ENCODE peak calls at places on chromosomes 7 and 10, in seven cellular contexts. One of them, this sample, is unnamed.

GRCh38 chr10:102633282-102633681 is 11.0 kb upstream of the TRIM8 start:
- DNase-seq in cardiac muscle cell: peak
- DNase-seq in fibroblast of mammary gland: peak
- DNase-seq in HFF-Myc: no peak
- DNase-seq in tibial nerve: no peak
- DNase-seq in heart left ventricle: peak
- DNase-seq in A549: no peak
- DNase-seq in this sample: no peak

GRCh38 chr10:21398549-21399345 is 126.7 kb downstream of the SKIDA1 start:
- DNase-seq in cardiac muscle cell: no peak
- DNase-seq in fibroblast of mammary gland: peak
- DNase-seq in HFF-Myc: peak
- DNase-seq in tibial nerve: no peak
- DNase-seq in heart left ventricle: no peak
- DNase-seq in A549: peak
- DNase-seq in this sample: peak

GRCh38 chr7:111510584-111511378 is 51.5 kb downstream of the IMMP2L start:
- DNase-seq in cardiac muscle cell: no peak
- DNase-seq in fibroblast of mammary gland: no peak
- DNase-seq in HFF-Myc: no peak
- DNase-seq in tibial nerve: no peak
- DNase-seq in heart left ventricle: no peak
- DNase-seq in A549: no peak
- DNase-seq in this sample: no peak

GRCh38 chr7:107528461-107528860 is 35.3 kb downstream of the COG5 start:
- DNase-seq in cardiac muscle cell: no peak
- DNase-seq in fibroblast of mammary gland: peak
- DNase-seq in HFF-Myc: no peak
- DNase-seq in tibial nerve: no peak
- DNase-seq in heart left ventricle: no peak
- DNase-seq in A549: no peak
- DNase-seq in this sample: peak

GRCh38 chr7:132381742-132382472 is 194.4 kb downstream of the PLXNA4 start:
- DNase-seq in cardiac muscle cell: peak
- DNase-seq in fibroblast of mammary gland: no peak
- DNase-seq in HFF-Myc: no peak
- DNase-seq in tibial nerve: no peak
- DNase-seq in heart left ventricle: no peak
- DNase-seq in A549: no peak
- DNase-seq in this sample: no peak

GRCh38 chr7:64625114-64626082 is 40.5 kb upstream of the ZNF107 start:
- DNase-seq in cardiac muscle cell: no peak
- DNase-seq in fibroblast of mammary gland: no peak
- DNase-seq in HFF-Myc: no peak
- DNase-seq in tibial nerve: no peak
- DNase-seq in heart left ventricle: no peak
- DNase-seq in A549: no peak
- DNase-seq in this sample: no peak

GRCh38 chr7:100156331-100157068 is 2.0 kb downstream of the TRAPPC14 start:
- DNase-seq in cardiac muscle cell: no peak
- DNase-seq in fibroblast of mammary gland: no peak
- DNase-seq in HFF-Myc: no peak
- DNase-seq in tibial nerve: no peak
- DNase-seq in heart left ventricle: no peak
- DNase-seq in A549: no peak
- DNase-seq in this sample: no peak

GRCh38 chr7:15130666-15131541 is 228.4 kb upstream of the DGKB start:
- DNase-seq in cardiac muscle cell: no peak
- DNase-seq in fibroblast of mammary gland: peak
- DNase-seq in HFF-Myc: peak
- DNase-seq in tibial nerve: no peak
- DNase-seq in heart left ventricle: no peak
- DNase-seq in A549: peak
- DNase-seq in this sample: peak

GRCh38 chr7:50362712-50363282 is 58.3 kb downstream of the IKZF1 start:
- DNase-seq in cardiac muscle cell: no peak
- DNase-seq in fibroblast of mammary gland: no peak
- DNase-seq in HFF-Myc: no peak
- DNase-seq in tibial nerve: no peak
- DNase-seq in heart left ventricle: no peak
- DNase-seq in A549: no peak
- DNase-seq in this sample: no peak

GRCh38 chr7:129845178-129845971 is 107.4 kb downstream of the UBE2H start:
- DNase-seq in cardiac muscle cell: no peak
- DNase-seq in fibroblast of mammary gland: peak
- DNase-seq in HFF-Myc: peak
- DNase-seq in tibial nerve: no peak
- DNase-seq in heart left ventricle: no peak
- DNase-seq in A549: no peak
- DNase-seq in this sample: no peak

GRCh38 chr7:23246540-23246939 is at the start of gene GPNMB:
- DNase-seq in cardiac muscle cell: no peak
- DNase-seq in fibroblast of mammary gland: peak
- DNase-seq in HFF-Myc: peak
- DNase-seq in tibial nerve: peak
- DNase-seq in heart left ventricle: peak
- DNase-seq in A549: no peak
- DNase-seq in this sample: peak

DNA sequence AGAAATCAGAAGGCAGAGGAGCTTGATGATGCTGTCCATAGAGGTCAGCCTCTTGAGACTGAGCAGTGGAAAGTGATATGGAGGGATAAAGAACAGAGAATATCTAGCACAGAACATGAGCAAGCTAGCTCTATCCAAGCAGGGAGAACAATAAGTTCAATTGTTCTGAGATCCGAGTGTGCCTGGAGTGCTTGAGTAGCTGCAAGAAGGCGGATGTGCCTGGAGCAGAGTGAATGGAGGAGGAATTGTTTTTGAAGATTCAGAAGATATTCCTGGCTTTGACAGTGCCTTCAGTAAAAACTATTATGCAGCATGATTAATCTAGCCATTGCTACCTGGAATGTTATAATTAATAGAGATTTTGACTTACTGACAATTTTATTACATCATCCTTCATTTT is 302.7 kb downstream of the ADRA2A start:
- DNase-seq in cardiac muscle cell: no peak
- DNase-seq in fibroblast of mammary gland: no peak
- DNase-seq in HFF-Myc: no peak
- DNase-seq in tibial nerve: no peak
- DNase-seq in heart left ventricle: no peak
- DNase-seq in A549: no peak
- DNase-seq in this sample: no peak
- TF ChIP-seq CTCF in cardiac muscle cell: no peak
- TF ChIP-seq CTCF in fibroblast of mammary gland: no peak
- TF ChIP-seq CTCF in HFF-Myc: no peak
- TF ChIP-seq CTCF in tibial nerve: no peak
- TF ChIP-seq CTCF in heart left ventricle: no peak
- TF ChIP-seq CTCF in A549: no peak
- TF ChIP-seq CTCF in this sample: no peak

GRCh38 chr7:42642699-42643098 is 269.2 kb downstream of the C7orf25 start:
- DNase-seq in cardiac muscle cell: no peak
- DNase-seq in fibroblast of mammary gland: no peak
- DNase-seq in HFF-Myc: no peak
- DNase-seq in tibial nerve: no peak
- DNase-seq in heart left ventricle: no peak
- DNase-seq in A549: no peak
- DNase-seq in this sample: no peak

GRCh38 chr7:42645906-42646305 is 266.0 kb downstream of the C7orf25 start:
- DNase-seq in cardiac muscle cell: no peak
- DNase-seq in fibroblast of mammary gland: peak
- DNase-seq in HFF-Myc: no peak
- DNase-seq in tibial nerve: no peak
- DNase-seq in heart left ventricle: no peak
- DNase-seq in A549: no peak
- DNase-seq in this sample: no peak

DNA sequence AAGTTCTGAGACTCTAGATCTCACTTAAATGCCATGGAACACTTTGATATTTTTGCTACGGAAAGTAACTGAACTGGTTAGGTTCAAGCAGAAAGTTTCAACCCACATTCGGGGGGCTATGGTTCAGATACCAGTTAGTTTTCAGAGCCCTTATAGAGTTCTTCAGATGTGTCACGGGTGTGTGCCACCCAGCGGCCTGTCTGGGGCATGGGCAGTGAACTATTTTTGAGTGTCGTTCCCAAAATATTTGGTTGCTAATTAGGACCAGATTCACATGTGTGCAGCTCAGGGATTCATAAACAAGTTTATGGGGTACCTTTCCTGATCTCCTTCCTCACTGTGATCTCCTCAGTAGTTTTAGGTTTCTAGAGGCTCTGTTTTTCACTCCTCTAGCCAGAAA is 271.9 kb downstream of the C7orf25 start:
- DNase-seq in cardiac muscle cell: no peak
- DNase-seq in fibroblast of mammary gland: no peak
- DNase-seq in HFF-Myc: no peak
- DNase-seq in tibial nerve: no peak
- DNase-seq in heart left ventricle: no peak
- DNase-seq in A549: no peak
- DNase-seq in this sample: no peak
- TF ChIP-seq CTCF in cardiac muscle cell: no peak
- TF ChIP-seq CTCF in fibroblast of mammary gland: no peak
- TF ChIP-seq CTCF in HFF-Myc: peak
- TF ChIP-seq CTCF in tibial nerve: no peak
- TF ChIP-seq CTCF in heart left ventricle: no peak
- TF ChIP-seq CTCF in A549: no peak
- TF ChIP-seq CTCF in this sample: peak

DNA sequence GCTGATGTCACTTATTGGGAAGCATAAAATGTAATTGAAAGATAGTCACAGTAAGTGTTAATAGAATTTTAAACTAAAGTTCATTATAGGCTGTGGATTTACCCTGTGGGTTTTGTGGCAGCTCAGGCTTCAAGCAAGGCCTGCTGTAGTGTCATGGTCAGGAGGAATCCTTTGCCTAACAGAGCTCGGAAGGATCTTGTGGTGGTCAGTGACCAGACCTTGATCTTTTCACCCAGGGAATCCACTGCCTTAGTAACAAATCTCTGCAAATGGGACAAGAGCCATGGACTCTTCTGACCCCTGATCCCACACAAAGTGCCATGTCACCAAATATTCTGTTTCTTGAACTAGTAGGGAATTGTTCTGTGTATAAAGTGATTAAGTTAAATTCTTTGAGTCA is 20.6 kb upstream of the HDAC9 start:
- DNase-seq in cardiac muscle cell: no peak
- DNase-seq in fibroblast of mammary gland: no peak
- DNase-seq in HFF-Myc: no peak
- DNase-seq in tibial nerve: no peak
- DNase-seq in heart left ventricle: no peak
- DNase-seq in A549: no peak
- DNase-seq in this sample: no peak
- TF ChIP-seq CTCF in cardiac muscle cell: no peak
- TF ChIP-seq CTCF in fibroblast of mammary gland: no peak
- TF ChIP-seq CTCF in HFF-Myc: no peak
- TF ChIP-seq CTCF in tibial nerve: no peak
- TF ChIP-seq CTCF in heart left ventricle: no peak
- TF ChIP-seq CTCF in A549: no peak
- TF ChIP-seq CTCF in this sample: no peak

GRCh38 chr7:44858161-44858560 is 10.3 kb upstream of the H2AZ2 start:
- DNase-seq in cardiac muscle cell: no peak
- DNase-seq in fibroblast of mammary gland: no peak
- DNase-seq in HFF-Myc: no peak
- DNase-seq in tibial nerve: no peak
- DNase-seq in heart left ventricle: no peak
- DNase-seq in A549: no peak
- DNase-seq in this sample: no peak
- TF ChIP-seq CTCF in cardiac muscle cell: no peak
- TF ChIP-seq CTCF in fibroblast of mammary gland: no peak
- TF ChIP-seq CTCF in HFF-Myc: no peak
- TF ChIP-seq CTCF in tibial nerve: no peak
- TF ChIP-seq CTCF in heart left ventricle: no peak
- TF ChIP-seq CTCF in A549: no peak
- TF ChIP-seq CTCF in this sample: no peak

GRCh38 chr7:4641667-4642467 is 40.2 kb upstream of the FOXK1 start:
- DNase-seq in cardiac muscle cell: peak
- DNase-seq in fibroblast of mammary gland: peak
- DNase-seq in HFF-Myc: peak
- DNase-seq in tibial nerve: peak
- DNase-seq in heart left ventricle: peak
- DNase-seq in A549: peak
- DNase-seq in this sample: no peak
- TF ChIP-seq CTCF in cardiac muscle cell: peak
- TF ChIP-seq CTCF in fibroblast of mammary gland: no peak
- TF ChIP-seq CTCF in HFF-Myc: peak
- TF ChIP-seq CTCF in tibial nerve: peak
- TF ChIP-seq CTCF in heart left ventricle: peak
- TF ChIP-seq CTCF in A549: peak
- TF ChIP-seq CTCF in this sample: peak

GRCh38 chr7:95546647-95547046 is 49.7 kb downstream of the PDK4 start:
- DNase-seq in cardiac muscle cell: no peak
- DNase-seq in fibroblast of mammary gland: no peak
- DNase-seq in HFF-Myc: no peak
- DNase-seq in tibial nerve: no peak
- DNase-seq in heart left ventricle: no peak
- DNase-seq in A549: no peak
- DNase-seq in this sample: no peak

GRCh38 chr7:95543312-95543711 is 53.0 kb downstream of the PDK4 start:
- DNase-seq in cardiac muscle cell: no peak
- DNase-seq in fibroblast of mammary gland: no peak
- DNase-seq in HFF-Myc: no peak
- DNase-seq in tibial nerve: no peak
- DNase-seq in heart left ventricle: no peak
- DNase-seq in A549: no peak
- DNase-seq in this sample: no peak

GRCh38 chr7:95544174-95544573 is 52.1 kb downstream of the PDK4 start:
- DNase-seq in cardiac muscle cell: no peak
- DNase-seq in fibroblast of mammary gland: peak
- DNase-seq in HFF-Myc: no peak
- DNase-seq in tibial nerve: no peak
- DNase-seq in heart left ventricle: no peak
- DNase-seq in A549: no peak
- DNase-seq in this sample: no peak

GRCh38 chr7:95545666-95546065 is 50.6 kb downstream of the PDK4 start:
- DNase-seq in cardiac muscle cell: no peak
- DNase-seq in fibroblast of mammary gland: no peak
- DNase-seq in HFF-Myc: no peak
- DNase-seq in tibial nerve: no peak
- DNase-seq in heart left ventricle: no peak
- DNase-seq in A549: no peak
- DNase-seq in this sample: no peak

DNA sequence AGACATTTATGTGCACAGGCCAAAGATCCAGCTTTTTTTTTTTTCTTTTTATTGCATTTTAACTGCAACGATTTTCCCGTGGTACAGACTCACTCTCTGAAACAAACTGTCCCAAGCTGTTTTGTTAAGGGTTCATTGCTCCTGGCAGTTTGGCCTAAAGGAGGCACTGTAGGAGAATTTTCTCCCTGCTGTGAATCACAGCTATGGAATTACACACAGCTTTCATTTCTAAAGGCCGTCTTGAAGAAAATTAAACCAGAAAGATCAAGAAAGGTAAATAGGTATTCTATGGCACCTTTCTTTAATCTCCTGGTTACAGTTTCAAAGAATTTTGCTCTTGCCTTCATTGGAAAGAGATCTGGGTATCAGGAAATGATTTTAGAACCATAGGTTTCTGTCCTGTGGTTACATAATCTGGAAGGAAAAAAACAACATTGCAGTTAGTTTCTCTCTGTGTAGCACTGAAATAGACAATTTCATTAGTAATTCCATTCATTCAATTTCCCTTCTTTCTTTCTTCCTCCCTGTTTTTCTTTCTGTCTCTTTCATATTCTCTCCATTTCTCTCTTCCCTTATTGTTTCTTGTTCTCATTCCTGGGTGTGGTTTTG is 51.2 kb downstream of the PDK4 start:
- DNase-seq in cardiac muscle cell: peak
- DNase-seq in fibroblast of mammary gland: peak
- DNase-seq in HFF-Myc: peak
- DNase-seq in tibial nerve: peak
- DNase-seq in heart left ventricle: peak
- DNase-seq in A549: peak
- DNase-seq in this sample: peak
- TF ChIP-seq CTCF in cardiac muscle cell: peak
- TF ChIP-seq CTCF in fibroblast of mammary gland: peak
- TF ChIP-seq CTCF in HFF-Myc: peak
- TF ChIP-seq CTCF in tibial nerve: peak
- TF ChIP-seq CTCF in heart left ventricle: peak
- TF ChIP-seq CTCF in A549: peak
- TF ChIP-seq CTCF in this sample: peak